ENCODE peak calls at places on chromosomes 5 and 9, in five cellular contexts. X is neural progenitor cell; B is effector memory CD4-positive, alpha-beta T cell; A is tibial nerve; Z is stimulated activated CD8-positive, alpha-beta memory T cell treated with anti-CD3 and anti-CD28 coated beads, Interleukin-12 subunit alpha, Interleukin-12 subunit beta, amount 100 ng/mL, for 4 hours. K is an unnamed sample.

GRCh38 chr5:67301285-67301904 is 104.8 kb upstream of the CD180 start:
- DNase-seq in Z (no peak), X (no peak), B (no peak), A (peak; percentile 68), K (no peak)

GRCh38 chr5:154690488-154690887 is 64.7 kb upstream of the LARP1 start:
- DNase-seq in B (no peak), Z (no peak), A (no peak), X (no peak), K (no peak)

GRCh38 chr5:124599048-124599973 is 147.1 kb downstream of the ZNF608 start:
- DNase-seq in Z (no peak), X (no peak), A (no peak), B (no peak), K (no peak)

GRCh38 chr9:136140966-136141365 is 22.3 kb upstream of the TMEM250 start:
- DNase-seq in A (no peak), Z (no peak), X (no peak), B (no peak), K (no peak)

GRCh38 chr5:143887901-143888648 is 76.1 kb downstream of the HMHB1 start:
- DNase-seq in Z (no peak), X (no peak), A (no peak), B (no peak), K (no peak)

GRCh38 chr5:4104831-4105597 is 509.4 kb downstream of the IRX1 start:
- DNase-seq in B (no peak), Z (no peak), A (no peak), X (no peak), K (no peak)

GRCh38 chr5:172885594-172886340 is 51.7 kb downstream of the ERGIC1 start:
- DNase-seq in A (no peak), Z (no peak), X (no peak), B (no peak), K (no peak)

GRCh38 chr9:94996638-94997037 is 270.1 kb downstream of the AOPEP start:
- DNase-seq in Z (no peak), B (no peak), X (no peak), A (no peak), K (no peak)

GRCh38 chr5:72440207-72440638 is 67.0 kb downstream of the ZNF366 start:
- DNase-seq in X (no peak), B (no peak), A (no peak), Z (no peak), K (no peak)

GRCh38 chr5:9927106-9927505 is 297.0 kb upstream of the TAS2R1 start:
- DNase-seq in A (no peak), B (no peak), X (peak; percentile 45), Z (no peak), K (no peak)

GRCh38 chr9:100217536-100217935 is 118.5 kb downstream of the INVS start:
- DNase-seq in B (no peak), A (no peak), Z (no peak), X (no peak), K (no peak)

GRCh38 chr5:96668725-96669124 is 6.5 kb downstream of the CAST start:
- DNase-seq in A (no peak), Z (no peak), B (no peak), X (no peak), K (no peak)

GRCh38 chr9:134551657-134552348 is 89.8 kb upstream of the COL5A1 start:
- DNase-seq in A (no peak), B (no peak), Z (no peak), X (no peak), K (no peak)

K was measured in activated B cell treated with CpG ODN at 0.5 μM for 24 hours.